ENCODE peak calls at places on chromosomes 2 and 18, in four cellular contexts. W, N, J and O are unnamed samples.
A peak's percentile ranks its signal among the peaks of the same experiment; 100 is the strongest.

GRCh38 chr18:48825101-48825745 is 125.5 kb downstream of the SMAD7 start:
- DNase-seq in W (no peak), N (no peak), J (no peak), O (no peak)

GRCh38 chr2:42359894-42360483 is 1.0 kb downstream of the COX7A2L start:
- DNase-seq in W (no peak), N (no peak), J (no peak), O (peak; percentile 26)

GRCh38 chr18:75936862-75937261 is 509.4 kb upstream of the SMIM21 start:
- DNase-seq in W (no peak), N (no peak), J (no peak), O (no peak)

GRCh38 chr2:3959372-3959771 is 256.0 kb downstream of the DCDC2C start:
- DNase-seq in W (peak; percentile 59), N (peak; percentile 60), J (peak; percentile 44), O (peak; percentile 12)

GRCh38 chr2:144441711-144442141 is 78.2 kb downstream of the ZEB2 start:
- DNase-seq in W (no peak), N (no peak), J (no peak), O (no peak)

GRCh38 chr2:161166538-161167409 is 6.5 kb downstream of the TANK start:
- DNase-seq in W (no peak), N (no peak), J (peak; percentile 58), O (peak; percentile 92)

GRCh38 chr2:179691235-179691634 is 170.2 kb downstream of the ZNF385B start:
- DNase-seq in W (no peak), N (no peak), J (peak; percentile 67), O (no peak)

GRCh38 chr2:242098445-242099128 is 229.1 kb downstream of the RTP5 start:
- DNase-seq in W (no peak), N (no peak), J (no peak), O (peak; percentile 19)

GRCh38 chr2:218291934-218292699 is at the start of gene TMBIM1:
- DNase-seq in W (peak; percentile 61), N (peak; percentile 89), J (peak; percentile 50), O (peak; percentile 69)

GRCh38 chr2:231685349-231686191 is 22.8 kb upstream of the PTMA start:
- DNase-seq in W (no peak), N (peak; percentile 62), J (no peak), O (no peak)

GRCh38 chr2:95159690-95160449 is at the start of gene ZNF514:
- DNase-seq in W (peak; percentile 69), N (peak; percentile 92), J (peak; percentile 69), O (peak; percentile 54)

GRCh38 chr2:160700006-160700405 is 206.4 kb upstream of the RBMS1 start:
- DNase-seq in W (no peak), N (no peak), J (no peak), O (no peak)

GRCh38 chr2:214471990-214472389 is 61.1 kb downstream of the VWC2L start:
- DNase-seq in W (no peak), N (no peak), J (no peak), O (no peak)

GRCh38 chr2:217746741-217747287 is 256.0 kb downstream of the TNS1 start:
- DNase-seq in W (no peak), N (no peak), J (no peak), O (peak; percentile 2)

GRCh38 chr18:59416818-59417217 is 57.8 kb upstream of the LMAN1 start:
- DNase-seq in W (no peak), N (no peak), J (no peak), O (no peak)

GRCh38 chr2:66508358-66509071 is 73.6 kb downstream of the MEIS1 start:
- DNase-seq in W (no peak), N (peak; percentile 27), J (no peak), O (no peak)

GRCh38 chr2:216608525-216608924 is 24.7 kb upstream of the IGFBP2 start:
- DNase-seq in W (no peak), N (no peak), J (no peak), O (no peak)

GRCh38 chr2:200795044-200795443 is 16.7 kb upstream of the BZW1 start:
- DNase-seq in W (no peak), N (peak; percentile 36), J (no peak), O (no peak)

GRCh38 chr2:41579811-41580210 is 468.0 kb upstream of the PKDCC start:
- DNase-seq in W (no peak), N (no peak), J (no peak), O (no peak)

GRCh38 chr2:96771792-96772618 is 11.3 kb downstream of the CNNM4 start:
- DNase-seq in W (no peak), N (no peak), J (peak; percentile 91), O (no peak)

GRCh38 chr2:159129301-159129700 is 157.2 kb downstream of the WDSUB1 start:
- DNase-seq in W (no peak), N (no peak), J (no peak), O (no peak)

GRCh38 chr18:46677609-46678470 is 20.8 kb upstream of the LOXHD1 start:
- DNase-seq in W (no peak), N (no peak), J (peak; percentile 1), O (peak; percentile 33)

GRCh38 chr2:126886906-126887280 is 11.8 kb upstream of the TEX51 start:
- DNase-seq in W (no peak), N (no peak), J (no peak), O (no peak)

GRCh38 chr2:170313636-170314348 is 135.8 kb downstream of the MYO3B start:
- DNase-seq in W (no peak), N (no peak), J (peak; percentile 36), O (peak; percentile 35)

GRCh38 chr2:220365023-220365422 is 737.6 kb downstream of the SLC4A3 start:
- DNase-seq in W (no peak), N (no peak), J (no peak), O (peak; percentile 91)

GRCh38 chr2:233385489-233386044 is 31.3 kb downstream of the DGKD start:
- DNase-seq in W (no peak), N (no peak), J (no peak), O (no peak)

GRCh38 chr2:69770193-69770702 is 28.3 kb downstream of the ANXA4 start:
- DNase-seq in W (no peak), N (no peak), J (peak; percentile 94), O (peak; percentile 91)

DNA sequence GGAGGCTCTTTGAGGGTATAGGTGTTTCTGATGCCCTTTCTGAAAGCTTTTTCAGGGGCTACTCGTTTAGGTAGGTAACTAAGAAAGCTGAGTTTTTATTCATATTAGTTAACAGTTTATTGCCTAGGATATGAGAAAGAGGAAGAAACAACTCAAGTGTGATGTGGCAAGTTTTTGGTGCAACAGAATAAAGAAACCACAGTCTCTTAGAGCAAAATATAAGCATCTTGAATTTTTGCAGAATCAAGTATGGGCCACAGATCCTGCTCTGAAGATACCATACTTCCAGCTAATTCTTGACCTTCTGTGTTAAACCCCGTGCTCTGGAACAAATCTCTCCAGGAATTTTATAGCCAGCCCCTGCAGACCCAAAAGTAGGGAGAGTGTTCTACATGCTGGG is 147.7 kb upstream of the SLC1A4 start:
- DNase-seq in W (no peak), N (no peak), J (no peak), O (no peak)
- H3K4me1 ChIP-seq in W (peaks cover 15% of the 10 kb centered on the region), N (peaks cover 25% of the 10 kb centered on the region), J (peaks cover 41% of the 10 kb centered on the region), O (peaks cover 49% of the 10 kb centered on the region)

GRCh38 chr2:104862061-104862941 is 8.4 kb downstream of the POU3F3 start:
- DNase-seq in W (no peak), N (peak; percentile 79), J (no peak), O (no peak)
- H2AFZ ChIP-seq in W (no peak overlapping the region), N (no peak overlapping the region), J (no peak overlapping the region), O (no peak overlapping the region)

GRCh38 chr2:55012648-55013484 is 37.4 kb downstream of the RTN4 start:
- DNase-seq in W (no peak), N (no peak), J (peak; percentile 39), O (peak; percentile 45)

GRCh38 chr2:55011741-55012574 is 38.3 kb downstream of the RTN4 start:
- DNase-seq in W (no peak), N (no peak), J (no peak), O (no peak)

GRCh38 chr2:55010915-55011314 is 39.3 kb downstream of the RTN4 start:
- DNase-seq in W (no peak), N (no peak), J (no peak), O (peak; percentile 29)

GRCh38 chr2:55014962-55015939 is 35.0 kb downstream of the RTN4 start:
- DNase-seq in W (no peak), N (peak; percentile 52), J (peak; percentile 83), O (peak; percentile 57)

GRCh38 chr2:55013936-55014335 is 36.3 kb downstream of the RTN4 start:
- DNase-seq in W (no peak), N (no peak), J (no peak), O (no peak)
- H3K4me1 ChIP-seq in W (peaks cover 15% of the 10 kb centered on the region), N (peaks cover 41% of the 10 kb centered on the region), J (peaks cover 64% of the 10 kb centered on the region), O (peaks cover 67% of the 10 kb centered on the region)

DNA sequence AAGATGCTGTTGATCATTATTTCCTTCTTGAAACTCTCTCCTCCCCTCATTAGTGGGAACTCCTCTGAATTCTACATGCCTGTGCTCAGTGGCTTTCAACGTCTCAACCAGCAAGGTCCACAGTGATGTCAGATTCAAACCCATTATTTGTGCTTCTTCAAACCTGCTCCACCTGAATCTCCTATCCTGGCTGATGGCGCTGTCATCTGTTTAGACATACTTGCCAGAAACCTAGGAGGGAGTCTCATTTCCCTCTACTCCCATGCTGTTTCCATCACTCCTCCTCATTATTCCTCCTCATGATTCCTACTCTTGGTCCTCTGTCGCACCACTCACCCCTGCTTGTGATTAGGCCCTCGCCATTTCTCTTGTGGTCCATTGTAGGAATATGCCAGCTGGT is 2.9 kb upstream of the LPIN2 start:
- DNase-seq in W (no peak), N (no peak), J (no peak), O (no peak)
- H2AFZ ChIP-seq in W (peak overlapping the region; percentile 85), N (no peak overlapping the region), J (no peak overlapping the region), O (peak overlapping the region; percentile 36)

DNA sequence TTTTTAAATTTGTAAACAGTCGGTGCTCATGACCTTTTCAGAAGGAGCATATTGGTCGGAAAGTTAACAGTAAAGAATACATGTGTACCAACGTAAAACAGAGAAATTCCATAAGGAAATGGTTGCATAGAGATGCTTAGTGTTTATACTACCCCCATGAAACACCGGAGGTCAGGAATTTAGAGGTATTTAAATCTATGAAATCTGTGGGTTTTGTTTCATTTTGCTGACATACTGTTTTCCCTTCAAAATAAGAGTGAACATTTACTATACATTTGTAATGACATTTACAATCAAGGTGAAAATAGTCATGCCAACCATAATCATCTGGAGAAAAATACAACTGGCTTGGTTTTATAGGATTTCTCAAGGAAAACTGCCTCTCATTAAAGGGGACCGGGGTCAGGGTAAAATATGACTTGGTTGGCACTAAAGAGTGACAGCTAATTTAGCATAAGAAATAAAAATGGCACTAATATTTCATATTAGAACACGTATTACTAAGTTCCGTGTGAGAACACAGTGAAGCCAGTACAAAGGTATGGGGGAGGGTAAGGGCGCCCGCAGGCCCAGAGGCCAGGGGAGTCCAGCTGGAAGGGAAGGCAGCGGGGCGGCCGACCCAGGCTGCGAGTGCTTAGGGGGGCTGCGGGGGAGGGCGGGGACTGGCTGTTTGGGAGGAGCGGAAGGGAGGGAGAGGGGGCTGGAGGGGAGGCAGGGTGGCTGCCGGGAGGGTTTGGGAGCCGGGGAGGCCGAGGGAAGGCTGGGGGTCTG is 1.1 kb upstream of the RNU4ATAC start:
- DNase-seq in W (peak; percentile 78), N (peak; percentile 85), J (peak; percentile 42), O (no peak)
- H3K4me1 ChIP-seq in W (peaks cover 38% of the 10 kb centered on the region), N (peaks cover 40% of the 10 kb centered on the region), J (peaks cover 29% of the 10 kb centered on the region), O (peaks cover 66% of the 10 kb centered on the region)